ENCODE peak calls at places on chromosomes 6 and 20, in five cellular contexts. N is H9, Z is IMR-90, H is neuronal stem cell, Q is mesenchymal stem cell. E is an unnamed sample.

GRCh38 chr6:53440331-53440730 is 91.6 kb upstream of the ELOVL5 start:
- DNase-seq in N (no peak), Z (no peak), H (no peak), Q (no peak), E (peak; percentile 7)

GRCh38 chr6:17589402-17590116 is 10.5 kb upstream of the FAM8A1 start:
- DNase-seq in N (peak; percentile 58), Z (peak; percentile 95), H (no peak), Q (peak; percentile 92), E (peak; percentile 76)

GRCh38 chr6:11778648-11779307 is at the start of gene ADTRP:
- DNase-seq in N (no peak), Z (no peak), H (no peak), Q (no peak), E (peak; percentile 73)

GRCh38 chr6:7673063-7673536 is 52.8 kb upstream of the BMP6 start:
- DNase-seq in N (peak; percentile 83), Z (peak; percentile 5), H (peak; percentile 26), Q (no peak), E (peak; percentile 85)

GRCh38 chr20:46348231-46348803 is 40.0 kb upstream of the CDH22 start:
- DNase-seq in N (peak; percentile 83), Z (peak; percentile 22), H (peak; percentile 48), Q (peak; percentile 43), E (peak; percentile 94)

GRCh38 chr6:137013031-137013430 is 31.7 kb downstream of the IL20RA start:
- DNase-seq in N (no peak), Z (no peak), H (no peak), Q (no peak), E (no peak)

GRCh38 chr6:43205849-43206248 is 23.4 kb downstream of the DNPH1 start:
- DNase-seq in N (no peak), Z (no peak), H (no peak), Q (no peak), E (no peak)

GRCh38 chr6:142796571-142796970 is 148.4 kb downstream of the HIVEP2 start:
- DNase-seq in N (no peak), Z (peak; percentile 40), H (no peak), Q (peak; percentile 70), E (no peak)

GRCh38 chr20:10352934-10353866 is 80.8 kb downstream of the MKKS start:
- DNase-seq in N (no peak), Z (no peak), H (no peak), Q (peak; percentile 11), E (peak; percentile 34)

GRCh38 chr6:53066059-53066406 is 829 bp downstream of the FBXO9 start:
- DNase-seq in N (no peak), Z (peak; percentile 28), H (no peak), Q (peak; percentile 63), E (peak; percentile 47)

GRCh38 chr20:35368616-35369423 is 43.0 kb downstream of the UQCC1 start:
- DNase-seq in N (peak; percentile 31), Z (no peak), H (no peak), Q (no peak), E (peak; percentile 67)

GRCh38 chr20:58583586-58583985 is 67.5 kb upstream of the STX16 start:
- DNase-seq in N (no peak), Z (no peak), H (no peak), Q (no peak), E (no peak)

GRCh38 chr6:91317247-91317646 is 730.4 kb upstream of the MAP3K7 start:
- DNase-seq in N (no peak), Z (peak; percentile 1), H (no peak), Q (peak; percentile 9), E (no peak)

GRCh38 chr6:35017461-35018183 is 123.5 kb downstream of the TCP11 start:
- DNase-seq in N (no peak), Z (no peak), H (no peak), Q (no peak), E (no peak)

DNA sequence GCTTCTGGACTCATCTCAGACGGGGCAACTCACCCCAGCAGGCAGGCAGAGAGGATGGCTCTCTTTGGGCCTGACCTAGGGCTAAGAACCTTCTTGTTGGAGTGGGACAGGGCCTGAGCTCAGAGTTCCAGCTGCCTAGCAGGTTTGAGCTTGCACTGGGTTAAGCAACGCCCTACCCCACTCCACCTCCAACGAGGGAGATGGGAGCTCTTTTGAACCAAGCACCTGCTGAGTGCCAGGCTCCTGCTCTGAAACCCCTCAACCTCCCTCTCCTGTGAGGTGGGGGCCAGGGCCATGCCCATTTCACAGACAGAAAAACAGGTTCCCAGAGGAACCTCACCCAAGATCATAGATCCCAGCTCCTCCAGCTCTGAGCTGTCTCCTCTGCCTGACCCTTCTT is 54.3 kb downstream of the SNAI1 start:
- DNase-seq in N (no peak), Z (no peak), H (no peak), Q (no peak), E (no peak)
- H2BK120ac ChIP-seq in N (no peak overlapping the region), Z (no peak overlapping the region), H (no peak overlapping the region), Q (no peak overlapping the region), E (no peak overlapping the region)

GRCh38 chr6:86122086-86122485 is 479.4 kb upstream of the SYNCRIP start:
- DNase-seq in N (no peak), Z (no peak), H (no peak), Q (no peak), E (peak; percentile 26)
- H3K4me1 ChIP-seq in N (no peaks in the 10 kb centered on the region), Z (no peaks in the 10 kb centered on the region), H (no peaks in the 10 kb centered on the region), Q (no peaks in the 10 kb centered on the region), E (no peaks in the 10 kb centered on the region)

GRCh38 chr6:21665101-21665435 is 71.5 kb downstream of the SOX4 start:
- DNase-seq in N (no peak), Z (no peak), H (peak; percentile 23), Q (peak; percentile 29), E (no peak)

GRCh38 chr6:21664263-21665081 is 70.9 kb downstream of the SOX4 start:
- DNase-seq in N (peak; percentile 73), Z (no peak), H (peak; percentile 42), Q (peak; percentile 44), E (peak; percentile 85)

GRCh38 chr6:21665436-21666199 is 72.1 kb downstream of the SOX4 start:
- DNase-seq in N (peak; percentile 88), Z (no peak), H (peak; percentile 72), Q (no peak), E (peak; percentile 87)

GRCh38 chr6:21666788-21667681 is 73.5 kb downstream of the SOX4 start:
- DNase-seq in N (peak; percentile 62), Z (no peak), H (peak; percentile 58), Q (no peak), E (peak; percentile 70)

GRCh38 chr6:21666200-21666671 is 72.7 kb downstream of the SOX4 start:
- DNase-seq in N (peak; percentile 85), Z (no peak), H (peak; percentile 67), Q (no peak), E (peak; percentile 88)
- H2BK120ac ChIP-seq in N (no peak overlapping the region), Z (peak overlapping the region; percentile 86), H (no peak overlapping the region), Q (peak overlapping the region; percentile 64), E (peak overlapping the region; percentile 56)

GRCh38 chr6:106731144-106731842 is 101.9 kb downstream of the QRSL1 start:
- DNase-seq in N (no peak), Z (no peak), H (no peak), Q (no peak), E (no peak)
- H3K4me1 ChIP-seq in N (peaks cover 4% of the 10 kb centered on the region), Z (no peaks in the 10 kb centered on the region), H (peaks cover 2% of the 10 kb centered on the region), Q (peaks cover 13% of the 10 kb centered on the region), E (no peaks in the 10 kb centered on the region)

GRCh38 chr20:32737371-32738223 is 5.7 kb downstream of the COMMD7 start:
- DNase-seq in N (no peak), Z (peak; percentile 91), H (no peak), Q (peak; percentile 74), E (no peak)

GRCh38 chr20:32742322-32743236 is 688 bp downstream of the COMMD7 start:
- DNase-seq in N (no peak), Z (no peak), H (no peak), Q (no peak), E (peak; percentile 87)

GRCh38 chr20:32741151-32741550 is 2.1 kb downstream of the COMMD7 start:
- DNase-seq in N (no peak), Z (no peak), H (no peak), Q (no peak), E (no peak)

GRCh38 chr20:32743237-32744112 is at the start of gene COMMD7:
- DNase-seq in N (peak; percentile 90), Z (peak; percentile 44), H (no peak), Q (peak; percentile 67), E (peak; percentile 84)
- H2BK120ac ChIP-seq in N (no peak within 1 kb of the TSS), Z (peak within 1 kb of the TSS; percentile 84), H (peak within 1 kb of the TSS; percentile 61), Q (peak within 1 kb of the TSS; percentile 71), E (peak within 1 kb of the TSS; percentile 93)

DNA sequence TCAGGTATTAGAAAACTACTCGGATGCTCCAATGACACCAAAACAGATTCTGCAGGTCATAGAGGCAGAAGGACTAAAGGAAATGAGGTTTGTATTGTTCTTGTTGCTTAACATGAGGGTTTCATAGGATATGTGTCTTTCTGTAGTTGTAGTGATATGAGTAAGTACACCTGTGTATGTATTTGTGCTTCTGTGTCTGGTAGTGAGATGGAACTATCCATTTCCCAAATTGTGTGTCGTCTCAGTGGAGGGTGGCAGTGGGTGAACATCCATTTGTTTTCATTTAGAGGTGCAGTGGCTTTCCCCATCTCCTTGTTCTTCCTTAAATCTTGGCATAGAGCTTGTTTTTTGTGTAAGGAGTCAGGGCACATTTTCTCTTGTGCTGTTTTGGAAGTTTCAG is 8.2 kb downstream of the ASXL1 start:
- DNase-seq in N (no peak), Z (no peak), H (no peak), Q (no peak), E (no peak)
- H3K4me1 ChIP-seq in N (no peaks in the 10 kb centered on the region), Z (peaks cover 8% of the 10 kb centered on the region), H (peaks cover 17% of the 10 kb centered on the region), Q (peaks cover 8% of the 10 kb centered on the region), E (no peaks in the 10 kb centered on the region)

GRCh38 chr6:70381436-70381786 is 31.9 kb upstream of the FAM135A start:
- DNase-seq in N (no peak), Z (no peak), H (no peak), Q (no peak), E (no peak)
- H2BK120ac ChIP-seq in N (no peak overlapping the region), Z (no peak overlapping the region), H (no peak overlapping the region), Q (no peak overlapping the region), E (no peak overlapping the region)